ENCODE peak calls at places on chromosome 20, in six cellular contexts. G, F, I, U, J and L are unnamed samples.

GRCh38 chr20:44594730-44595129 is 12.4 kb downstream of the PKIG start:
- DNase-seq in F (peak), U (no peak), J (no peak), G (no peak), I (no peak), L (peak)

GRCh38 chr20:41335591-41335990 is 5.0 kb upstream of the LPIN3 start:
- DNase-seq in I (no peak), U (no peak), F (no peak), G (no peak), J (no peak), L (no peak)

GRCh38 chr20:47296950-47297349 is 59.5 kb downstream of the ZMYND8 start:
- DNase-seq in J (no peak), I (no peak), G (no peak), F (no peak), U (no peak), L (no peak)

GRCh38 chr20:50413088-50413500 is 97.1 kb upstream of the PTPN1 start:
- DNase-seq in J (no peak), G (no peak), U (no peak), F (no peak), I (no peak), L (peak)

GRCh38 chr20:56422131-56422823 is 10.2 kb downstream of the CASS4 start:
- DNase-seq in I (no peak), U (no peak), G (no peak), F (no peak), J (no peak), L (peak)

GRCh38 chr20:32807706-32808105 is 12.0 kb upstream of the MAPRE1 start:
- DNase-seq in I (no peak), G (peak), U (no peak), F (no peak), J (no peak), L (no peak)

GRCh38 chr20:49989234-49990065 is 6.7 kb downstream of the SNAI1 start:
- DNase-seq in I (peak), U (no peak), J (no peak), G (peak), F (peak), L (peak)

GRCh38 chr20:43320536-43320935 is 130.8 kb upstream of the PTPRT start:
- DNase-seq in J (no peak), G (no peak), U (no peak), F (no peak), I (no peak), L (no peak)

GRCh38 chr20:58716476-58717277 is 24.1 kb downstream of the NPEPL1 start:
- DNase-seq in I (peak), G (peak), F (no peak), J (no peak), U (no peak), L (no peak)

GRCh38 chr20:297925-298754 is 770 bp downstream of the ZCCHC3 start:
- DNase-seq in I (peak), J (no peak), F (peak), G (peak), U (no peak), L (peak)

GRCh38 chr20:40797425-40797824 is 108.4 kb upstream of the MAFB start:
- DNase-seq in G (no peak), U (no peak), J (no peak), F (no peak), I (no peak), L (no peak)

GRCh38 chr20:53839423-53840176 is 230.8 kb downstream of the BCAS1 start:
- DNase-seq in J (no peak), G (no peak), F (no peak), I (no peak), U (no peak), L (no peak)

GRCh38 chr20:57160985-57161384 is 105.5 kb downstream of the BMP7 start:
- DNase-seq in I (no peak), U (no peak), J (no peak), G (no peak), F (no peak), L (no peak)

GRCh38 chr20:5220334-5221077 is 93.7 kb downstream of the CDS2 start:
- DNase-seq in I (no peak), U (no peak), F (no peak), J (no peak), G (no peak), L (no peak)

GRCh38 chr20:41865938-41866337 is 247.8 kb upstream of the CHD6 start:
- DNase-seq in U (no peak), F (no peak), J (no peak), I (no peak), G (no peak), L (no peak)

GRCh38 chr20:35306931-35307517 is 14.8 kb upstream of the FAM83C start:
- DNase-seq in U (peak), G (peak), J (no peak), I (no peak), F (no peak), L (peak)